ENCODE peak calls at places on chromosomes 2 and 18, in seven cellular contexts. One of them, this sample, is unnamed.

GRCh38 chr2:238939521-238940403 is 91.9 kb downstream of the TWIST2 start:
- DNase-seq in hepatocyte: no peak
- DNase-seq in GM13976: no peak
- DNase-seq in lung: peak; percentile 10
- DNase-seq in mammary epithelial cell: no peak
- DNase-seq in IMR-90: no peak
- DNase-seq in retinal pigment epithelial cell: no peak
- DNase-seq in this sample: no peak

GRCh38 chr2:190217616-190218015 is 102.0 kb downstream of the HIBCH start:
- DNase-seq in hepatocyte: no peak
- DNase-seq in GM13976: no peak
- DNase-seq in lung: no peak
- DNase-seq in mammary epithelial cell: no peak
- DNase-seq in IMR-90: no peak
- DNase-seq in retinal pigment epithelial cell: no peak
- DNase-seq in this sample: no peak

GRCh38 chr2:205161156-205161555 is 521.1 kb upstream of the NRP2 start:
- DNase-seq in hepatocyte: no peak
- DNase-seq in GM13976: no peak
- DNase-seq in lung: no peak
- DNase-seq in mammary epithelial cell: no peak
- DNase-seq in IMR-90: peak; percentile 26
- DNase-seq in retinal pigment epithelial cell: no peak
- DNase-seq in this sample: no peak

GRCh38 chr2:112065966-112066365 is 10.9 kb downstream of the TMEM87B start:
- DNase-seq in hepatocyte: no peak
- DNase-seq in GM13976: no peak
- DNase-seq in lung: no peak
- DNase-seq in mammary epithelial cell: peak; percentile 45
- DNase-seq in IMR-90: peak; percentile 86
- DNase-seq in retinal pigment epithelial cell: no peak
- DNase-seq in this sample: no peak

GRCh38 chr2:118686364-118686763 is 161.1 kb downstream of the EN1 start:
- DNase-seq in hepatocyte: no peak
- DNase-seq in GM13976: no peak
- DNase-seq in lung: no peak
- DNase-seq in mammary epithelial cell: peak; percentile 71
- DNase-seq in IMR-90: no peak
- DNase-seq in retinal pigment epithelial cell: no peak
- DNase-seq in this sample: no peak

GRCh38 chr18:21904856-21905255 is 164.3 kb downstream of the MIB1 start:
- DNase-seq in hepatocyte: peak; percentile 42
- DNase-seq in GM13976: no peak
- DNase-seq in lung: no peak
- DNase-seq in mammary epithelial cell: no peak
- DNase-seq in IMR-90: no peak
- DNase-seq in retinal pigment epithelial cell: no peak
- DNase-seq in this sample: no peak

GRCh38 chr2:200121931-200122330 is 166.5 kb downstream of the MAIP1 start:
- DNase-seq in hepatocyte: no peak
- DNase-seq in GM13976: no peak
- DNase-seq in lung: no peak
- DNase-seq in mammary epithelial cell: no peak
- DNase-seq in IMR-90: peak; percentile 69
- DNase-seq in retinal pigment epithelial cell: no peak
- DNase-seq in this sample: no peak

GRCh38 chr18:74598350-74599001 is 806 bp downstream of the ZNF407 start:
- DNase-seq in hepatocyte: peak; percentile 79
- DNase-seq in GM13976: peak; percentile 72
- DNase-seq in lung: peak; percentile 57
- DNase-seq in mammary epithelial cell: no peak
- DNase-seq in IMR-90: peak; percentile 46
- DNase-seq in retinal pigment epithelial cell: no peak
- DNase-seq in this sample: peak; percentile 74

GRCh38 chr2:81181845-81182244 is 877.3 kb upstream of the LRRTM1 start:
- DNase-seq in hepatocyte: no peak
- DNase-seq in GM13976: no peak
- DNase-seq in lung: no peak
- DNase-seq in mammary epithelial cell: no peak
- DNase-seq in IMR-90: no peak
- DNase-seq in retinal pigment epithelial cell: no peak
- DNase-seq in this sample: no peak

GRCh38 chr2:237696471-237696870 is 69.1 kb downstream of the LRRFIP1 start:
- DNase-seq in hepatocyte: no peak
- DNase-seq in GM13976: no peak
- DNase-seq in lung: no peak
- DNase-seq in mammary epithelial cell: no peak
- DNase-seq in IMR-90: no peak
- DNase-seq in retinal pigment epithelial cell: no peak
- DNase-seq in this sample: no peak

GRCh38 chr2:131039908-131040660 is 53.2 kb downstream of the FAM168B start:
- DNase-seq in hepatocyte: no peak
- DNase-seq in GM13976: peak; percentile 66
- DNase-seq in lung: no peak
- DNase-seq in mammary epithelial cell: no peak
- DNase-seq in IMR-90: peak; percentile 35
- DNase-seq in retinal pigment epithelial cell: no peak
- DNase-seq in this sample: no peak

GRCh38 chr2:108908717-108909077 is 80.3 kb downstream of the EDAR start:
- DNase-seq in hepatocyte: no peak
- DNase-seq in GM13976: peak; percentile 16
- DNase-seq in lung: no peak
- DNase-seq in mammary epithelial cell: no peak
- DNase-seq in IMR-90: no peak
- DNase-seq in retinal pigment epithelial cell: no peak
- DNase-seq in this sample: no peak

GRCh38 chr2:62662548-62662947 is 43.0 kb upstream of the EHBP1 start:
- DNase-seq in hepatocyte: no peak
- DNase-seq in GM13976: no peak
- DNase-seq in lung: no peak
- DNase-seq in mammary epithelial cell: no peak
- DNase-seq in IMR-90: no peak
- DNase-seq in retinal pigment epithelial cell: no peak
- DNase-seq in this sample: no peak

GRCh38 chr2:197982565-197982964 is 178.2 kb downstream of the PLCL1 start:
- DNase-seq in hepatocyte: no peak
- DNase-seq in GM13976: no peak
- DNase-seq in lung: no peak
- DNase-seq in mammary epithelial cell: no peak
- DNase-seq in IMR-90: no peak
- DNase-seq in retinal pigment epithelial cell: no peak
- DNase-seq in this sample: no peak

GRCh38 chr18:24763765-24764548 is 303.5 kb downstream of the HRH4 start:
- DNase-seq in hepatocyte: peak; percentile 11
- DNase-seq in GM13976: no peak
- DNase-seq in lung: no peak
- DNase-seq in mammary epithelial cell: peak; percentile 88
- DNase-seq in IMR-90: peak; percentile 96
- DNase-seq in retinal pigment epithelial cell: no peak
- DNase-seq in this sample: no peak

GRCh38 chr2:180222642-180223041 is 215.5 kb upstream of the CWC22 start:
- DNase-seq in hepatocyte: peak; percentile 53
- DNase-seq in GM13976: no peak
- DNase-seq in lung: no peak
- DNase-seq in mammary epithelial cell: peak; percentile 95
- DNase-seq in IMR-90: peak; percentile 96
- DNase-seq in retinal pigment epithelial cell: peak; percentile 15
- DNase-seq in this sample: no peak

GRCh38 chr18:41974661-41975286 is 19.7 kb downstream of the PIK3C3 start:
- DNase-seq in hepatocyte: no peak
- DNase-seq in GM13976: no peak
- DNase-seq in lung: no peak
- DNase-seq in mammary epithelial cell: no peak
- DNase-seq in IMR-90: no peak
- DNase-seq in retinal pigment epithelial cell: no peak
- DNase-seq in this sample: no peak

GRCh38 chr2:137715731-137716191 is 248.5 kb upstream of the HNMT start:
- DNase-seq in hepatocyte: no peak
- DNase-seq in GM13976: no peak
- DNase-seq in lung: no peak
- DNase-seq in mammary epithelial cell: no peak
- DNase-seq in IMR-90: no peak
- DNase-seq in retinal pigment epithelial cell: no peak
- DNase-seq in this sample: no peak

GRCh38 chr2:67036446-67036845 is 360.7 kb upstream of the ETAA1 start:
- DNase-seq in hepatocyte: no peak
- DNase-seq in GM13976: no peak
- DNase-seq in lung: no peak
- DNase-seq in mammary epithelial cell: no peak
- DNase-seq in IMR-90: peak; percentile 36
- DNase-seq in retinal pigment epithelial cell: no peak
- DNase-seq in this sample: no peak

GRCh38 chr2:176178807-176179271 is 9.6 kb upstream of the HOXD1 start:
- DNase-seq in hepatocyte: no peak
- DNase-seq in GM13976: no peak
- DNase-seq in lung: no peak
- DNase-seq in mammary epithelial cell: no peak
- DNase-seq in IMR-90: no peak
- DNase-seq in retinal pigment epithelial cell: no peak
- DNase-seq in this sample: no peak

GRCh38 chr2:11625671-11626070 is 44.3 kb downstream of the NTSR2 start:
- DNase-seq in hepatocyte: no peak
- DNase-seq in GM13976: no peak
- DNase-seq in lung: no peak
- DNase-seq in mammary epithelial cell: no peak
- DNase-seq in IMR-90: no peak
- DNase-seq in retinal pigment epithelial cell: no peak
- DNase-seq in this sample: no peak

GRCh38 chr2:65425276-65425675 is 7.1 kb downstream of the SPRED2 start:
- DNase-seq in hepatocyte: no peak
- DNase-seq in GM13976: no peak
- DNase-seq in lung: no peak
- DNase-seq in mammary epithelial cell: no peak
- DNase-seq in IMR-90: no peak
- DNase-seq in retinal pigment epithelial cell: no peak
- DNase-seq in this sample: no peak

GRCh38 chr18:63016270-63016669 is 300.9 kb downstream of the PHLPP1 start:
- DNase-seq in hepatocyte: peak; percentile 84
- DNase-seq in GM13976: peak; percentile 76
- DNase-seq in lung: peak; percentile 46
- DNase-seq in mammary epithelial cell: peak; percentile 19
- DNase-seq in IMR-90: peak; percentile 59
- DNase-seq in retinal pigment epithelial cell: no peak
- DNase-seq in this sample: peak; percentile 55

GRCh38 chr18:54743596-54743995 is 84.7 kb upstream of the RAB27B start:
- DNase-seq in hepatocyte: no peak
- DNase-seq in GM13976: no peak
- DNase-seq in lung: no peak
- DNase-seq in mammary epithelial cell: no peak
- DNase-seq in IMR-90: no peak
- DNase-seq in retinal pigment epithelial cell: no peak
- DNase-seq in this sample: no peak

DNA sequence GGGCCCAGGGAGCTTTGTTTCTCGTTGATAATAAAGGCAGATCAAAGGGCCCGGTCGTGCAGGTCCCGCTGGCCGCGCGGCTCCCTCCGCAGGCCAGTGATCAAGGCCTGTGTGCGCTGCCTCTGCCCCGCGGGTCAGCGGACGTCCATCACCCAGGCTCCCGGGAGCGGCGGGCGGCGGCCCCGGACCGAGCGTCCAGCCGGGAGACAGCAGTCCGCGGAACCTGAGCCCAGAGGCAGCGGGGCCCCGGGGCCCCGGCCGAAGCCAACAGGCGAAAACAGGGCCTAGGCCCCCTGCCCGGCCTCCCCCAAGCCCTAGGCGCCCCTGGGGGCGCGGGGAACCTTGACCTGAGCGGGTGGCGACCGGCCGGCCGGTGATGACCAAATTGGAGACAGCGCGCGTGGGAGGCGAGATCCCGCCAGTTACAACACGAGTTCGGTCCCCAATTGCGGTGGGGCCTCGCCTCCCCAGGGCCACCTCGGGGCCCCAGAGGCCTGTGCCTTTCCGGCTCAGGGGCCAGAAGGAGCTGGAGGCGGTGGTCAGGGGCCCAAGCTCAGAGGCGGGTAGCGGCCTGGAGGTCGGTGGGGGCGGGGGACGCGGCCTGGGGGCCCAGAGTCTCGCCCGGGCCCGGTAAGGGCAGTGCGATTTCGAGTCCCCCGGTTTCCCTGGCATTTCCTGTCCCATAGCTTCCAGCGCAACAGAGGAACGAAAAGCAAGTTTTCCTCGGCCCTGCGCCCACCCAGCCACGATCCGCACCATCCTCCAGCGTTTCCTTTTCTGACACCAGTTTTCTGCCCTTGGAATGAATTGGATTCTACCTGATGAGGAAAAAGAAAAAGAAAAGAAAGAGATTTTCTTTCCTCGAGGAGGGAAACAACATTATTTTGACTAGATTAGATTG is 5.9 kb downstream of the SP9 start:
- DNase-seq in hepatocyte: peak; percentile 27
- DNase-seq in GM13976: peak; percentile 51
- DNase-seq in lung: no peak
- DNase-seq in mammary epithelial cell: no peak
- DNase-seq in IMR-90: no peak
- DNase-seq in retinal pigment epithelial cell: no peak
- DNase-seq in this sample: peak; percentile 78
- TF ChIP-seq CTCF in hepatocyte: no peak
- TF ChIP-seq CTCF in GM13976: no peak
- TF ChIP-seq CTCF in lung: no peak
- TF ChIP-seq CTCF in mammary epithelial cell: no peak
- TF ChIP-seq CTCF in IMR-90: no peak
- TF ChIP-seq CTCF in retinal pigment epithelial cell: no peak
- TF ChIP-seq CTCF in this sample: no peak

GRCh38 chr18:30150466-30151019 is 892.0 kb downstream of the DSC3 start:
- DNase-seq in hepatocyte: no peak
- DNase-seq in GM13976: no peak
- DNase-seq in lung: no peak
- DNase-seq in mammary epithelial cell: no peak
- DNase-seq in IMR-90: no peak
- DNase-seq in retinal pigment epithelial cell: no peak
- DNase-seq in this sample: no peak
- TF ChIP-seq CTCF in hepatocyte: no peak
- TF ChIP-seq CTCF in GM13976: no peak
- TF ChIP-seq CTCF in lung: no peak
- TF ChIP-seq CTCF in mammary epithelial cell: no peak
- TF ChIP-seq CTCF in IMR-90: no peak
- TF ChIP-seq CTCF in retinal pigment epithelial cell: no peak
- TF ChIP-seq CTCF in this sample: no peak

DNA sequence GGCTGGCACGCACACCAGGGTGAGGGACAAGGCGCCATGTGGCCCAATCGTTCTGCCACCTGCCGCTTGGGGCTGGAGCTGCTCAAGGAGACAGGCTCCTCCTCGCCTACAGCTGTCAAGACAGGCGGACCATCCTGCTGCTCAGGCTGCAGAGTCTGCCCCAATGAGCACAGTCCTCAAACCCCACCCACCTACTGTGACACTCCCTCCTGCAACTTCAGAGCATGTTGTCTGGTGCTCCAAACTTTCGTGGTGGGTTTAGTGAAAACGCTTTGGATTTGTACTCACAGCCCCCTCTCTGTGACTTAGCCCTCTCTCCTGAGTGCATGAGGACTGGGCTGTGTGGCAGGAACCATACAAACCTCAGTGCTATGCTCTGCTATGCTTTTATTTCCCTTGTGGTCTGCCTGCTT is 23.2 kb upstream of the SLC35F6 start:
- DNase-seq in hepatocyte: peak; percentile 46
- DNase-seq in GM13976: no peak
- DNase-seq in lung: no peak
- DNase-seq in mammary epithelial cell: no peak
- DNase-seq in IMR-90: peak; percentile 22
- DNase-seq in retinal pigment epithelial cell: no peak
- DNase-seq in this sample: no peak
- TF ChIP-seq CTCF in hepatocyte: peak; percentile 16
- TF ChIP-seq CTCF in GM13976: no peak
- TF ChIP-seq CTCF in lung: no peak
- TF ChIP-seq CTCF in mammary epithelial cell: no peak
- TF ChIP-seq CTCF in IMR-90: no peak
- TF ChIP-seq CTCF in retinal pigment epithelial cell: no peak
- TF ChIP-seq CTCF in this sample: no peak

GRCh38 chr18:6956495-6956894 is 161.1 kb downstream of the LAMA1 start:
- DNase-seq in hepatocyte: no peak
- DNase-seq in GM13976: no peak
- DNase-seq in lung: no peak
- DNase-seq in mammary epithelial cell: no peak
- DNase-seq in IMR-90: no peak
- DNase-seq in retinal pigment epithelial cell: no peak
- DNase-seq in this sample: no peak
- TF ChIP-seq CTCF in hepatocyte: no peak
- TF ChIP-seq CTCF in GM13976: no peak
- TF ChIP-seq CTCF in lung: no peak
- TF ChIP-seq CTCF in mammary epithelial cell: no peak
- TF ChIP-seq CTCF in IMR-90: no peak
- TF ChIP-seq CTCF in retinal pigment epithelial cell: no peak
- TF ChIP-seq CTCF in this sample: no peak